ENCODE peak calls at places on chromosomes 16 and 17, in five cellular contexts. H is colonic mucosa, V is neural progenitor cell, F is H1, Q is PC-3. G is an unnamed sample.

GRCh38 chr17:68794636-68795503 is 160.3 kb downstream of the ABCA8 start:
- DNase-seq in H (no peak), V (no peak), F (no peak), Q (peak; percentile 57), G (no peak)

GRCh38 chr16:27927266-27927901 is 136.1 kb downstream of the GSG1L start:
- DNase-seq in H (no peak), V (no peak), F (no peak), Q (no peak), G (no peak)

GRCh38 chr17:44775136-44775837 is 16.5 kb downstream of the ADAM11 start:
- DNase-seq in H (peak; percentile 99), V (peak; percentile 100), F (peak; percentile 99), Q (peak; percentile 100), G (peak; percentile 100)

GRCh38 chr16:30355954-30356308 is 823 bp upstream of the CD2BP2 start:
- DNase-seq in H (no peak), V (peak; percentile 28), F (no peak), Q (no peak), G (no peak)

GRCh38 chr16:795580-796229 is 4.8 kb downstream of the GNG13 start:
- DNase-seq in H (no peak), V (no peak), F (no peak), Q (peak; percentile 91), G (no peak)

GRCh38 chr17:7750321-7750821 is 32.8 kb downstream of the DNAH2 start:
- DNase-seq in H (no peak), V (no peak), F (no peak), Q (peak; percentile 77), G (no peak)

GRCh38 chr16:1283296-1283695 is 26.1 kb upstream of the UBE2I start:
- DNase-seq in H (no peak), V (no peak), F (no peak), Q (no peak), G (no peak)

GRCh38 chr17:9906616-9907015 is 1.5 kb upstream of the RCVRN start:
- DNase-seq in H (no peak), V (no peak), F (no peak), Q (no peak), G (no peak)

GRCh38 chr16:10871157-10871991 is 5.6 kb upstream of the CIITA start:
- DNase-seq in H (peak; percentile 92), V (no peak), F (no peak), Q (peak; percentile 79), G (no peak)

GRCh38 chr17:43907425-43907981 is at the start of gene MPP2:
- DNase-seq in H (peak; percentile 67), V (peak; percentile 95), F (peak; percentile 91), Q (peak; percentile 32), G (peak; percentile 98)

GRCh38 chr17:77449908-77450741 is 309.4 kb downstream of the SEC14L1 start:
- DNase-seq in H (peak; percentile 87), V (peak; percentile 89), F (peak; percentile 78), Q (peak; percentile 25), G (peak; percentile 97)

GRCh38 chr17:81518785-81519283 is 6.2 kb upstream of the ACTG1 start:
- DNase-seq in H (peak; percentile 79), V (peak; percentile 48), F (no peak), Q (peak; percentile 62), G (peak; percentile 85)

GRCh38 chr17:60080545-60080944 is 1.8 kb upstream of the HEATR6 start:
- DNase-seq in H (no peak), V (no peak), F (no peak), Q (peak; percentile 28), G (no peak)

GRCh38 chr16:86353185-86353584 is 157.1 kb upstream of the FOXF1 start:
- DNase-seq in H (no peak), V (no peak), F (no peak), Q (no peak), G (no peak)

GRCh38 chr17:57466042-57466471 is 209.7 kb downstream of the MSI2 start:
- DNase-seq in H (no peak), V (peak; percentile 78), F (no peak), Q (no peak), G (peak; percentile 88)

GRCh38 chr16:4833584-4833983 is 13.5 kb downstream of the GLYR1 start:
- DNase-seq in H (no peak), V (no peak), F (no peak), Q (no peak), G (no peak)

GRCh38 chr17:76550712-76551615 is 11.1 kb downstream of the PRCD start:
- DNase-seq in H (no peak), V (no peak), F (no peak), Q (peak; percentile 18), G (peak; percentile 56)

GRCh38 chr17:54901230-54901847 is 687 bp downstream of the TOM1L1 start:
- DNase-seq in H (peak; percentile 48), V (no peak), F (no peak), Q (peak; percentile 83), G (no peak)

GRCh38 chr16:55701442-55702319 is 45.9 kb downstream of the SLC6A2 start:
- DNase-seq in H (peak; percentile 52), V (peak; percentile 70), F (peak; percentile 73), Q (peak; percentile 57), G (peak; percentile 86)

GRCh38 chr16:83851473-83851872 is 43.7 kb downstream of the HSBP1 start:
- DNase-seq in H (no peak), V (no peak), F (no peak), Q (no peak), G (no peak)

GRCh38 chr16:58481931-58482330 is 18.0 kb upstream of the NDRG4 start:
- DNase-seq in H (no peak), V (no peak), F (no peak), Q (no peak), G (no peak)

GRCh38 chr17:50470451-50470850 is 1.8 kb upstream of the CHAD start:
- DNase-seq in H (peak; percentile 87), V (no peak), F (no peak), Q (no peak), G (peak; percentile 53)

GRCh38 chr17:31339906-31340661 is 18.7 kb upstream of the EVI2A start:
- DNase-seq in H (no peak), V (no peak), F (no peak), Q (no peak), G (no peak)

GRCh38 chr17:61454095-61454931 is 2.1 kb downstream of the TBX4 start:
- DNase-seq in H (no peak), V (peak; percentile 69), F (peak; percentile 69), Q (no peak), G (peak; percentile 84)

GRCh38 chr17:61453563-61453962 is 1.3 kb downstream of the TBX4 start:
- DNase-seq in H (no peak), V (no peak), F (no peak), Q (peak; percentile 26), G (no peak)

GRCh38 chr17:61451538-61452300 is 503 bp upstream of the TBX4 start:
- DNase-seq in H (no peak), V (peak; percentile 74), F (peak; percentile 83), Q (no peak), G (peak; percentile 89)

GRCh38 chr17:61450641-61451537 is 1.3 kb upstream of the TBX4 start:
- DNase-seq in H (no peak), V (peak; percentile 52), F (peak; percentile 51), Q (no peak), G (peak; percentile 88)

GRCh38 chr17:61452301-61453290 is at the start of gene TBX4:
- DNase-seq in H (no peak), V (peak; percentile 65), F (no peak), Q (no peak), G (peak; percentile 84)
- H3K27me3 ChIP-seq in H (peaks cover 71% of the 10 kb centered on the region), V (peaks cover 100% of the 10 kb centered on the region), F (peaks cover 75% of the 10 kb centered on the region), Q (no peaks in the 10 kb centered on the region), G (peaks cover 96% of the 10 kb centered on the region)

GRCh38 chr17:66330646-66331037 is 28.2 kb downstream of the PRKCA start:
- DNase-seq in H (no peak), V (no peak), F (no peak), Q (no peak), G (no peak)
- H3K27ac ChIP-seq in H (no peak overlapping the region), V (no peak overlapping the region), F (no peak overlapping the region), Q (no peak overlapping the region), G (no peak overlapping the region)

GRCh38 chr16:80583466-80583865 is 42.7 kb downstream of the DYNLRB2 start:
- DNase-seq in H (no peak), V (no peak), F (no peak), Q (peak; percentile 64), G (no peak)
- H3K9ac ChIP-seq in H (no peak overlapping the region), V (no peak overlapping the region), F (no peak overlapping the region), Q (no peak overlapping the region), G (no peak overlapping the region)

GRCh38 chr16:67825906-67826305 is 16.2 kb upstream of the THAP11 start:
- DNase-seq in H (no peak), V (no peak), F (no peak), Q (no peak), G (no peak)

GRCh38 chr16:67825119-67825518 is 17.0 kb upstream of the THAP11 start:
- DNase-seq in H (no peak), V (peak; percentile 32), F (no peak), Q (no peak), G (peak; percentile 57)

GRCh38 chr16:67822511-67822910 is 15.8 kb downstream of the TSNAXIP1 start:
- DNase-seq in H (no peak), V (no peak), F (no peak), Q (no peak), G (no peak)

GRCh38 chr16:67820608-67821259 is 14.0 kb downstream of the TSNAXIP1 start:
- DNase-seq in H (no peak), V (no peak), F (no peak), Q (no peak), G (peak; percentile 57)
- H3K27me3 ChIP-seq in H (no peaks in the 10 kb centered on the region), V (no peaks in the 10 kb centered on the region), F (no peaks in the 10 kb centered on the region), Q (no peaks in the 10 kb centered on the region), G (no peaks in the 10 kb centered on the region)

GRCh38 chr17:64687959-64688358 is 25.9 kb upstream of the SMURF2 start:
- DNase-seq in H (no peak), V (no peak), F (no peak), Q (peak; percentile 70), G (no peak)

GRCh38 chr17:64685705-64686104 is 23.6 kb upstream of the SMURF2 start:
- DNase-seq in H (no peak), V (no peak), F (no peak), Q (peak; percentile 1), G (no peak)

GRCh38 chr17:64688481-64688880 is 26.4 kb upstream of the SMURF2 start:
- DNase-seq in H (no peak), V (no peak), F (no peak), Q (peak; percentile 1), G (no peak)

GRCh38 chr17:64686705-64687104 is 24.6 kb upstream of the SMURF2 start:
- DNase-seq in H (peak; percentile 37), V (no peak), F (no peak), Q (peak; percentile 92), G (no peak)

DNA sequence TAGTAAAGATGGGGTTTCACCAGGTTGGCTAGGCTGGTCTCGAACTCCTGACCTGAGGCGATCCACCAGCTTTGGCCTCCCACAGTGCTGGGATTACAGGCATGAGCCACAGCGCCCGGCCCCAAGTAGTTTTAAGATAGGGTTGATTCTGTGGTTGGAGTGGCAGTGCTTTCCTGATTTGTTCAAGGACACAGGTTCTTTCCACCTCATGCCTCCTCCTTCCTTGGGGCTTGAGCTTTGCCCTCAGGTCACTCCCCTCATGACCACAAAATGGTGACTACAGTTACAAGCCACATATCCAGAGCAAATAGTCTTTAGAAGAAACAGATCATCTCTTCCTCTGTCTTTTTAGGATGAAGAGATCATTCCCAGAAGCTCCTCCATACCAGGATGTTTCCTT is 25.3 kb upstream of the SMURF2 start:
- DNase-seq in H (no peak), V (no peak), F (no peak), Q (no peak), G (no peak)
- H3K27ac ChIP-seq in H (no peak overlapping the region), V (no peak overlapping the region), F (no peak overlapping the region), Q (peak overlapping the region; percentile 24), G (no peak overlapping the region)

G was measured in endodermal cell.